ENCODE peak calls at places on chromosomes 4 and X, in six cellular contexts. V, Q, D, S, J and B are unnamed samples.

GRCh38 chr4:70183168-70183939 is 12.2 kb upstream of the ODAM start:
- DNase-seq in V (no peak), Q (peak), D (peak), S (peak), J (peak), B (peak)

GRCh38 chr4:183612329-183613250 is 46.4 kb downstream of the RWDD4 start:
- DNase-seq in V (no peak), Q (no peak), D (no peak), S (no peak), J (no peak), B (no peak)

GRCh38 chr4:159360549-159360948 is 257.7 kb downstream of the RAPGEF2 start:
- DNase-seq in V (no peak), Q (peak), D (no peak), S (no peak), J (no peak), B (peak)

GRCh38 chr4:138406881-138407280 is 164.7 kb upstream of the SLC7A11 start:
- DNase-seq in V (no peak), Q (peak), D (no peak), S (no peak), J (no peak), B (peak)

GRCh38 chr4:53974561-53974960 is 89.8 kb downstream of the CHIC2 start:
- DNase-seq in V (no peak), Q (no peak), D (no peak), S (no peak), J (no peak), B (no peak)

GRCh38 chrX:5341902-5342301 is 886.8 kb downstream of the NLGN4X start:
- DNase-seq in V (no peak), Q (no peak), D (no peak), S (no peak), J (no peak), B (no peak)

GRCh38 chr4:155954939-155955338 is 1.3 kb upstream of the CTSO start:
- DNase-seq in V (no peak), Q (peak), D (no peak), S (no peak), J (no peak), B (no peak)

GRCh38 chrX:44914532-44915198 is 41.7 kb downstream of the KDM6A start:
- DNase-seq in V (no peak), Q (peak), D (no peak), S (no peak), J (no peak), B (peak)

GRCh38 chrX:22360129-22360528 is 87.4 kb downstream of the CBLL2 start:
- DNase-seq in V (no peak), Q (no peak), D (no peak), S (no peak), J (no peak), B (peak)

GRCh38 chr4:158722291-158722916 is 792 bp downstream of the PPID start:
- DNase-seq in V (no peak), Q (peak), D (peak), S (peak), J (no peak), B (peak)

GRCh38 chrX:12080265-12080664 is 58.0 kb upstream of the FRMPD4 start:
- DNase-seq in V (peak), Q (peak), D (peak), S (peak), J (no peak), B (peak)

GRCh38 chr4:1053080-1053661 is 41.7 kb downstream of the FGFRL1 start:
- DNase-seq in V (peak), Q (peak), D (peak), S (no peak), J (no peak), B (no peak)

GRCh38 chrX:8204169-8204935 is 33.3 kb upstream of the VCX2 start:
- DNase-seq in V (peak), Q (no peak), D (no peak), S (no peak), J (no peak), B (no peak)

GRCh38 chr4:110260299-110260698 is 61.9 kb upstream of the ELOVL6 start:
- DNase-seq in V (no peak), Q (no peak), D (no peak), S (no peak), J (no peak), B (no peak)

GRCh38 chrX:150547511-150548115 is 20.8 kb upstream of the MTM1 start:
- DNase-seq in V (peak), Q (no peak), D (peak), S (no peak), J (peak), B (peak)

GRCh38 chr4:53563824-53564223 is 27.5 kb downstream of the LNX1 start:
- DNase-seq in V (no peak), Q (peak), D (no peak), S (no peak), J (no peak), B (peak)

GRCh38 chr4:105451346-105451745 is 22.5 kb downstream of the PPA2 start:
- DNase-seq in V (no peak), Q (no peak), D (no peak), S (no peak), J (no peak), B (no peak)

GRCh38 chrX:98962996-98963395 is 1447.1 kb downstream of the PCDH19 start:
- DNase-seq in V (no peak), Q (no peak), D (no peak), S (no peak), J (no peak), B (no peak)

GRCh38 chr4:149203256-149204001 is 612.2 kb downstream of the IQCM start:
- DNase-seq in V (no peak), Q (peak), D (no peak), S (no peak), J (no peak), B (no peak)

GRCh38 chr4:38730830-38731646 is 51.8 kb downstream of the TLR10 start:
- DNase-seq in V (peak), Q (peak), D (peak), S (peak), J (peak), B (peak)

GRCh38 chr4:158295053-158295452 is 84.8 kb downstream of the TMEM144 start:
- DNase-seq in V (peak), Q (no peak), D (no peak), S (no peak), J (no peak), B (no peak)

GRCh38 chr4:1495416-1496115 is 89.3 kb upstream of the NKX1-1 start:
- DNase-seq in V (no peak), Q (no peak), D (no peak), S (no peak), J (no peak), B (no peak)

GRCh38 chr4:188767496-188767895 is 628.3 kb downstream of the TRIML1 start:
- DNase-seq in V (no peak), Q (peak), D (no peak), S (no peak), J (no peak), B (no peak)

GRCh38 chrX:36867143-36867542 is 141.0 kb upstream of the FAM47C start:
- DNase-seq in V (no peak), Q (peak), D (no peak), S (peak), J (no peak), B (peak)

GRCh38 chr4:4627111-4627510 is 85.3 kb upstream of the STX18 start:
- DNase-seq in V (no peak), Q (no peak), D (peak), S (no peak), J (no peak), B (no peak)

GRCh38 chr4:140863187-140863586 is 107.0 kb upstream of the TBC1D9 start:
- DNase-seq in V (no peak), Q (no peak), D (no peak), S (no peak), J (no peak), B (no peak)

GRCh38 chr4:53865031-53865430 is 199.4 kb downstream of the CHIC2 start:
- DNase-seq in V (no peak), Q (no peak), D (no peak), S (no peak), J (no peak), B (no peak)

GRCh38 chr4:1996866-1997611 is 11.7 kb downstream of the NELFA start:
- DNase-seq in V (peak), Q (no peak), D (no peak), S (no peak), J (no peak), B (no peak)

GRCh38 chr4:76589402-76589801 is 154.4 kb downstream of the SHROOM3 start:
- DNase-seq in V (peak), Q (peak), D (peak), S (no peak), J (no peak), B (peak)

GRCh38 chr4:95572304-95572991 is 23.7 kb upstream of the UNC5C start:
- DNase-seq in V (no peak), Q (no peak), D (peak), S (no peak), J (peak), B (peak)

GRCh38 chr4:71553605-71554004 is 214.8 kb downstream of the SLC4A4 start:
- DNase-seq in V (no peak), Q (peak), D (no peak), S (no peak), J (no peak), B (peak)

GRCh38 chrX:111352424-111352823 is 59.6 kb downstream of the DCX start:
- DNase-seq in V (no peak), Q (no peak), D (no peak), S (no peak), J (no peak), B (peak)

GRCh38 chrX:111349934-111350333 is 62.1 kb downstream of the DCX start:
- DNase-seq in V (no peak), Q (no peak), D (no peak), S (no peak), J (no peak), B (no peak)

GRCh38 chrX:111348363-111348927 is 63.5 kb downstream of the DCX start:
- DNase-seq in V (no peak), Q (no peak), D (no peak), S (no peak), J (no peak), B (no peak)

GRCh38 chrX:111353810-111354209 is 58.2 kb downstream of the DCX start:
- DNase-seq in V (no peak), Q (no peak), D (no peak), S (no peak), J (no peak), B (peak)

GRCh38 chrX:111349098-111349497 is 62.9 kb downstream of the DCX start:
- DNase-seq in V (no peak), Q (no peak), D (no peak), S (no peak), J (no peak), B (no peak)
- H2AFZ ChIP-seq in V (no peak), Q (no peak), D (no peak), S (no peak), J (no peak), B (no peak)

GRCh38 chrX:131084145-131084544 is 26.0 kb downstream of the ARHGAP36 start:
- DNase-seq in V (no peak), Q (no peak), D (no peak), S (no peak), J (no peak), B (no peak)

GRCh38 chrX:131081772-131082755 is 23.9 kb downstream of the ARHGAP36 start:
- DNase-seq in V (no peak), Q (no peak), D (peak), S (no peak), J (peak), B (no peak)

DNA sequence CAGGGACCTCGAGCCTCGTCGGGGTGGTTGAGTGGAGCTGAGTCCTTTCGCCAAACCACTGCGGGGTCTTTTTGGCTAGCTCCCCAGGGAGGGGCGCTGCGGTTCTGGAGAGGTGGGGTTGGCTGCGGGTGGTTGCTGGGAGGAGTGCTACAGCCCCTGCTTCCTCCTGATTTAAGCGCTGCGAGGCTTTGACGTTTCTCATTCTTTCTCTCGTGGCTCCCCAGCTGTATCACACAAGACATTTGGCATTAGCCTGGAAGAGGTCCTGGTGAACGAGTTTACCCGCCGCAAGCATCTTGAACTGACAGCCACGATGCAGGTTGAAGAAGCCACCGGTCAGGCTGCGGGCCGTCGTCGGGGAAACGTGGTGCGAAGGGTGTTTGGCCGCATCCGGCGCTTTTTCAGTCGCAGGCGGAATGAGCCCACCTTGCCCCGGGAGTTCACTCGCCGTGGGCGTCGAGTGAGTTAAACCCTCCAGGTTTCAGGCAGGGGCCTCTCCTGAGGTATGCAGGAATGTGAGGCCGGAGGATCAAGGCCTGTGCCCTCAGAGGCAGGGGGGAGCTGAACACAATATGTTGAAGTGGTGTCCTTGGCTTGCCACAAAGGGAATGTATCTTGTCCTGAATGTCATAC is 25.5 kb downstream of the ARHGAP36 start:
- DNase-seq in V (no peak), Q (no peak), D (no peak), S (no peak), J (no peak), B (no peak)
- H3K14ac ChIP-seq in V (no peak), Q (no peak), D (no peak), S (no peak), J (no peak), B (no peak)

GRCh38 chr4:26867914-26868684 is 7.5 kb downstream of the STIM2 start:
- DNase-seq in V (no peak), Q (peak), D (no peak), S (no peak), J (no peak), B (no peak)
- H2AK5ac ChIP-seq in V (no peak), Q (no peak), D (no peak), S (no peak), J (no peak), B (no peak)

GRCh38 chr4:146029147-146029546 is 90.5 kb upstream of the ZNF827 start:
- DNase-seq in V (no peak), Q (no peak), D (no peak), S (no peak), J (no peak), B (no peak)
- H2AFZ ChIP-seq in V (no peak), Q (no peak), D (no peak), S (no peak), J (peak), B (no peak)